ENCODE peak calls at places on chromosomes 6 and 20, in six cellular contexts. H, M, I, E, J and A are unnamed samples. For H3K27me3, the result is how much of the 10 kb centered on the place peaks cover.

GRCh38 chr20:53635189-53635588 is 41.5 kb upstream of the ZNF217 start:
- DNase-seq in H (no peak), M (no peak), J (no peak), I (no peak), E (no peak), A (peak)

GRCh38 chr6:111096246-111096645 is 8.9 kb downstream of the SLC16A10 start:
- DNase-seq in M (no peak), J (no peak), I (no peak), H (no peak), E (no peak), A (no peak)

GRCh38 chr20:17819395-17820093 is 119.8 kb downstream of the BANF2 start:
- DNase-seq in I (no peak), H (no peak), M (no peak), J (no peak), E (no peak), A (no peak)

GRCh38 chr20:57346477-57346876 is 4.6 kb upstream of the RAE1 start:
- DNase-seq in J (peak), H (peak), I (peak), E (no peak), M (peak), A (peak)

GRCh38 chr6:70538364-70538763 is 28.4 kb upstream of the SDHAF4 start:
- DNase-seq in J (no peak), I (no peak), M (no peak), E (peak), H (no peak), A (no peak)

GRCh38 chr6:166104872-166105271 is 62.8 kb downstream of the TBXT start:
- DNase-seq in M (no peak), J (no peak), H (no peak), E (no peak), I (no peak), A (no peak)

GRCh38 chr6:42142118-42142835 is at the start of gene C6orf132:
- DNase-seq in E (no peak), I (peak), M (peak), J (peak), H (no peak), A (peak)

GRCh38 chr6:157754351-157754750 is 68.7 kb upstream of the SNX9 start:
- DNase-seq in J (no peak), H (no peak), I (no peak), E (no peak), M (no peak), A (no peak)

GRCh38 chr20:52578559-52578958 is 387.0 kb upstream of the ZFP64 start:
- DNase-seq in M (no peak), H (no peak), J (no peak), E (no peak), I (no peak), A (no peak)

GRCh38 chr6:141077355-141078333 is 1055.1 kb upstream of the GJE1 start:
- DNase-seq in J (peak), M (peak), E (no peak), I (peak), H (no peak), A (peak)

GRCh38 chr20:50717312-50717711 is 14.1 kb upstream of the PARD6B start:
- DNase-seq in I (no peak), J (no peak), M (no peak), E (no peak), H (no peak), A (no peak)

GRCh38 chr20:1434571-1435336 is 31.9 kb downstream of the NSFL1C start:
- DNase-seq in J (no peak), E (peak), H (peak), I (no peak), M (no peak), A (peak)

GRCh38 chr6:29967379-29968010 is 25.2 kb downstream of the HLA-A start:
- DNase-seq in E (peak), I (no peak), M (peak), J (no peak), H (peak), A (no peak)

GRCh38 chr6:17729223-17730077 is 22.7 kb upstream of the NUP153 start:
- DNase-seq in I (no peak), M (no peak), J (no peak), E (no peak), H (peak), A (no peak)

GRCh38 chr6:3230275-3231212 is 3.1 kb upstream of the TUBB2B start:
- DNase-seq in I (peak), J (peak), E (no peak), M (no peak), H (no peak), A (no peak)

GRCh38 chr20:59042151-59042795 is at the start of gene PRELID3B:
- DNase-seq in E (no peak), I (no peak), H (peak), M (peak), J (peak), A (no peak)

GRCh38 chr20:33267691-33268090 is 15.3 kb upstream of the BPIFB1 start:
- DNase-seq in M (no peak), I (no peak), J (no peak), E (no peak), H (no peak), A (peak)
- H3K27me3 ChIP-seq in M (under half), I (under half), J (under half), E (under half), H (under half), A (under half)

DNA sequence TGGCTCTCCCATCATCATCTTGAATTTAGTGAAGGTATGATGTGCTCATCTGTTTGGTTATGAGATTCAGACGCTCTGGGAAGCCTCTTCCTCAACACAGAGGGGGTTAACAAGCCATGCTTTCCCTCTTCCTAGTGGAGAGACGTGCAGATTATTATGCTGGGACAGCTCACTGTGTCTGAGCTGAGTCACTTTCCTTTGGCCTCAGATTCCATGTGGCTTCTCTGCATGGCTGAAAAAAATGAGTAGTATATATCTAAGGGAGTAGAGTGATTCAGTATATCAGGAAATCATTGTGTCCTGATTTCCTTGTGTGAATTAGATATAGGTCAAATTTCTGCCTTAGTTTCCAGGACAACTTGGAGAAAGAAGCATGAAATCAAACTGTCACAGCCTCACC is 52.6 kb downstream of the FIG4 start:
- DNase-seq in E (no peak), M (no peak), J (no peak), H (no peak), I (no peak), A (no peak)
- TF ChIP-seq GABPA in E (no peak), M (no peak), J (no peak), H (no peak), I (no peak), A (no peak)

GRCh38 chr20:63500151-63500901 is 1.4 kb upstream of the EEF1A2 start:
- DNase-seq in M (no peak), E (no peak), H (no peak), I (peak), J (no peak), A (no peak)
- H3K27me3 ChIP-seq in M (under half), E (under half), H (under half), I (under half), J (under half), A (under half)

DNA sequence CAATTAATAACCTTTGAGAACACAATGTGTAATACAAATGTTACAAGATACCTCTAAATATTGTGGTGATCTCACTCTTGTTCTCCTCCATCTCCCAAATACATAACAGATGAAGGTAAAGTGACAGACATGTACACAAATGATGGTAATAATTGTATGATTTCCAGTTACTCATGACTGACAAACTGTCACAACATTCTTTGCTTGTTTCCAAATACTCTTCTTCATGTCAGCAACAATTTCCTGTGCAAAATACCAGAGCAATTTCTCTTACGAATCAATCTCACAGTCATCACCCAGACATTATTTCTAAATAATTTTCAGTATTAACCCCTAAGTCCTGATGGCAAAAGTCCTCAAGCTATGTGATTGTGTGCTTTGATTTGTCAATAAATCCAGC is 92.9 kb downstream of the RPS12 start:
- DNase-seq in H (no peak), I (no peak), E (no peak), M (no peak), J (no peak), A (no peak)
- TF ChIP-seq GABPA in H (no peak), I (no peak), E (no peak), M (no peak), J (no peak), A (no peak)

DNA sequence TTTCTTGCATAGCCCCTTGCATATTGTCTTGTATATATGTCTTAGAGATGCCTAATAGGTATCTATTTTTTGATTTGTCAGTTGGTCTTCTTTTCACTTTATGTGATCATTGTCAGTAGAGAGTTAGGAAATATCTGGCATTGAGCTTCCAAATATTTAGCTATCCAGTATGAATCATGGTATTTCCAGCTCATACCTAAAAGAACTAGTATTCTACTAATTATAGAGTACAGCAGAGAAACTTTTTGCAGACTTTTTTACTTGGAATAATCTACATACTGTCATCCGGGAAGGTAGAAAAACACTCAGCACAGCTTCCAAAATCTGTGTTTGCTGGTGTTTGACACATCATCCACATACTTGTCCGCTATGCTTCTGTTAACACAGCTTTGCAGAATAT is 156.4 kb upstream of the HTR1E start:
- DNase-seq in E (no peak), J (no peak), H (no peak), I (no peak), M (no peak), A (no peak)
- H3K27me3 ChIP-seq in E (under half), J (under half), H (under half), I (under half), M (under half), A (under half)

DNA sequence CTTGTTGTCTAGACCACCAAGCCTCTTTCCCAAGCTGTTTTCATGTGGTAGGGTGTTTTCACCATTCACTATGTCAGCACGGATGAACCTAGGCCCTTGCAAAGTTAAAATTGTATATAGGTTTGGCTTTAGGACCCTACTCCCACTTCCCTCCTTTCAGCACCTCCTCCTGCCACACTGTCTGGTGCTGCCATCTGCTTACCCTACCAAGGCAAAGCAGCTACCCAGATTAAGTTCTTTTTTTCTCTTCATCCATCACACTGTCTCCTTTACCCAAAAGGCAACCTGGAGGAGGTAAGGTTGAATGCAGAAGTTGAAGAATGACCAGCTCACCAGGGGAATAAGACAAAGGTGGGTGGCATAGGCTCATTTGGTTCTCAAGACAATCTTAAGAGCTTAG is 184.0 kb downstream of the CDC5L start:
- DNase-seq in I (no peak), J (no peak), H (no peak), E (no peak), M (no peak), A (no peak)
- TF ChIP-seq GABPA in I (no peak), J (no peak), H (no peak), E (no peak), M (no peak), A (no peak)

GRCh38 chr6:99995916-99996315 is 1.9 kb upstream of the MCHR2 start:
- DNase-seq in I (no peak), E (no peak), H (no peak), J (no peak), M (no peak), A (no peak)

GRCh38 chr6:99991955-99992354 is 2.1 kb downstream of the MCHR2 start:
- DNase-seq in E (no peak), I (no peak), J (no peak), M (no peak), H (no peak), A (no peak)

GRCh38 chr6:99993533-99994251 is at the start of gene MCHR2:
- DNase-seq in E (no peak), J (no peak), M (no peak), H (no peak), I (peak), A (no peak)

GRCh38 chr6:99997141-99997540 is 3.1 kb upstream of the MCHR2 start:
- DNase-seq in I (no peak), J (no peak), H (no peak), M (no peak), E (no peak), A (no peak)

GRCh38 chr6:99993146-99993532 is 884 bp downstream of the MCHR2 start:
- DNase-seq in M (no peak), J (no peak), E (no peak), H (no peak), I (no peak), A (no peak)
- H3K27me3 ChIP-seq in M (under half), J (under half), E (under half), H (under half), I (under half), A (under half)